ENCODE peak calls at places on chromosomes 11 and 22, in seven cellular contexts. V is GM13977; N is RPMI7951; L is effector memory CD4-positive, alpha-beta T cell; Z is mucosa of descending colon; D is AG10803; T is glutamatergic neuron. Q is an unnamed sample.

GRCh38 chr11:35260342-35260985 is 121.5 kb downstream of the CD44 start:
- DNase-seq in T (no peak), V (no peak), Z (no peak), N (peak; percentile 72), L (no peak), D (peak; percentile 86), Q (no peak)

GRCh38 chr22:19876941-19877625 is 22.4 kb upstream of the GNB1L start:
- DNase-seq in Z (peak; percentile 40), L (no peak), N (no peak), V (no peak), T (peak; percentile 12), D (no peak), Q (no peak)

GRCh38 chr11:17267576-17267975 is 9.0 kb upstream of the NUCB2 start:
- DNase-seq in Z (no peak), D (peak; percentile 66), N (peak; percentile 93), L (no peak), T (no peak), V (no peak), Q (no peak)

GRCh38 chr22:26259510-26259909 is 90.2 kb downstream of the SEZ6L start:
- DNase-seq in N (peak; percentile 31), L (no peak), V (no peak), T (no peak), D (peak; percentile 16), Z (no peak), Q (no peak)

GRCh38 chr22:19868333-19868732 is 13.7 kb upstream of the GNB1L start:
- DNase-seq in Z (no peak), D (no peak), N (no peak), V (no peak), T (no peak), L (no peak), Q (no peak)

GRCh38 chr11:91871791-91872190 is 352.8 kb upstream of the FAT3 start:
- DNase-seq in Z (no peak), D (no peak), L (no peak), V (no peak), N (no peak), T (no peak), Q (no peak)

GRCh38 chr11:109971184-109971523 is 122.0 kb upstream of the ZC3H12C start:
- DNase-seq in D (peak; percentile 47), V (no peak), L (no peak), T (no peak), N (peak; percentile 83), Z (no peak), Q (no peak)

GRCh38 chr11:111935331-111936044 is 1.7 kb upstream of the DIXDC1 start:
- DNase-seq in Z (no peak), V (no peak), L (no peak), T (no peak), N (no peak), D (no peak), Q (no peak)

GRCh38 chr11:28536504-28537267 is 428.5 kb downstream of the METTL15 start:
- DNase-seq in D (no peak), V (no peak), T (no peak), Z (no peak), L (no peak), N (no peak), Q (no peak)

GRCh38 chr11:44989831-44990566 is 39.3 kb upstream of the TP53I11 start:
- DNase-seq in D (peak; percentile 43), T (no peak), V (no peak), Z (no peak), L (no peak), N (no peak), Q (no peak)

GRCh38 chr11:28938091-28938490 is 829.9 kb downstream of the METTL15 start:
- DNase-seq in Z (no peak), V (no peak), D (no peak), N (no peak), T (no peak), L (no peak), Q (no peak)

GRCh38 chr11:120174866-120175265 is 36.0 kb upstream of the OAF start:
- DNase-seq in D (no peak), T (no peak), L (no peak), V (no peak), Z (no peak), N (no peak), Q (no peak)

GRCh38 chr11:8290122-8290810 is 26.6 kb upstream of the LMO1 start:
- DNase-seq in L (no peak), V (no peak), Z (no peak), T (no peak), N (no peak), D (no peak), Q (no peak)

GRCh38 chr11:120134106-120134930 is 3.6 kb downstream of the TRIM29 start:
- DNase-seq in N (no peak), D (no peak), V (no peak), Z (peak; percentile 31), L (no peak), T (peak; percentile 8), Q (no peak)

GRCh38 chr11:13260196-13260962 is 17.2 kb upstream of the BMAL1 start:
- DNase-seq in N (no peak), V (no peak), D (peak; percentile 16), T (no peak), L (no peak), Z (no peak), Q (no peak)

GRCh38 chr11:118653684-118654390 is 25.6 kb downstream of the TREH start:
- DNase-seq in L (no peak), N (no peak), V (no peak), D (no peak), T (no peak), Z (no peak), Q (no peak)

GRCh38 chr11:3707176-3707575 is 36.0 kb upstream of the CHRNA10 start:
- DNase-seq in N (no peak), V (no peak), T (no peak), L (no peak), Z (no peak), D (peak; percentile 55), Q (no peak)

GRCh38 chr22:42294034-42294985 is 23.9 kb upstream of the TCF20 start:
- DNase-seq in Z (no peak), T (no peak), V (no peak), N (peak; percentile 32), D (peak; percentile 24), L (no peak), Q (no peak)

GRCh38 chr22:28179392-28179791 is 260.3 kb upstream of the PITPNB start:
- DNase-seq in Z (no peak), N (no peak), L (no peak), D (no peak), T (no peak), V (no peak), Q (no peak)

GRCh38 chr11:95135155-95135554 is 45.5 kb downstream of the ENDOD1 start:
- DNase-seq in V (no peak), Z (no peak), L (no peak), D (no peak), T (no peak), N (no peak), Q (no peak)

GRCh38 chr11:35618497-35619029 is 303 bp downstream of the FJX1 start:
- DNase-seq in N (peak; percentile 47), Z (no peak), T (no peak), L (no peak), D (no peak), V (peak; percentile 74), Q (no peak)

GRCh38 chr11:83088965-83089364 is 17.3 kb upstream of the RAB30 start:
- DNase-seq in Z (no peak), V (no peak), L (no peak), N (no peak), T (no peak), D (no peak), Q (no peak)

GRCh38 chr11:126403039-126403438 is 47.6 kb downstream of the ST3GAL4 start:
- DNase-seq in N (peak; percentile 83), Z (peak; percentile 87), L (no peak), D (no peak), V (no peak), T (no peak), Q (no peak)

GRCh38 chr22:40241200-40241763 is 63.6 kb downstream of the TNRC6B start:
- DNase-seq in D (no peak), T (no peak), Z (no peak), V (no peak), N (no peak), L (no peak), Q (no peak)

GRCh38 chr22:28855355-28856094 is 27.8 kb upstream of the ZNRF3 start:
- DNase-seq in Z (no peak), V (peak; percentile 74), T (no peak), N (peak; percentile 55), D (peak; percentile 69), L (no peak), Q (peak; percentile 20)

GRCh38 chr11:7890417-7891179 is 40.5 kb downstream of the OR10A6 start:
- DNase-seq in V (no peak), Z (no peak), D (peak; percentile 36), N (no peak), T (no peak), L (no peak), Q (no peak)

GRCh38 chr11:127074151-127074761 is 73.7 kb upstream of the KIRREL3 start:
- DNase-seq in D (peak; percentile 92), T (peak; percentile 78), N (peak; percentile 84), L (no peak), V (peak; percentile 63), Z (no peak), Q (no peak)

GRCh38 chr11:118618115-118618990 is 10.9 kb downstream of the PHLDB1 start:
- DNase-seq in N (peak; percentile 89), Z (peak; percentile 64), V (no peak), T (peak; percentile 11), L (no peak), D (peak; percentile 92), Q (no peak)

GRCh38 chr11:111730031-111730430 is 36.2 kb downstream of the PPP2R1B start:
- DNase-seq in D (no peak), Z (no peak), T (no peak), L (no peak), N (no peak), V (no peak), Q (no peak)

GRCh38 chr11:29527391-29527936 is 489.4 kb downstream of the KCNA4 start:
- DNase-seq in D (peak; percentile 80), L (no peak), Z (no peak), T (no peak), V (no peak), N (no peak), Q (no peak)

GRCh38 chr11:64040684-64041267 is 5.0 kb downstream of the FLRT1 start:
- DNase-seq in V (no peak), L (no peak), N (no peak), T (no peak), D (no peak), Z (no peak), Q (no peak)

GRCh38 chr11:12377824-12378593 is 638 bp downstream of the PARVA start:
- DNase-seq in Z (peak; percentile 87), N (peak; percentile 90), T (peak; percentile 52), V (no peak), L (no peak), D (peak; percentile 87), Q (no peak)

GRCh38 chr11:78370406-78371172 is 47.0 kb downstream of the GAB2 start:
- DNase-seq in V (no peak), N (no peak), Z (no peak), D (peak; percentile 26), L (no peak), T (no peak), Q (no peak)

GRCh38 chr11:59857444-59858434 is 8.5 kb downstream of the TCN1 start:
- DNase-seq in Z (no peak), L (no peak), N (peak; percentile 55), V (no peak), D (no peak), T (no peak), Q (no peak)

Q was measured in stimulated activated CD8-positive, alpha-beta memory T cell treated with anti-CD3 and anti-CD28 coated beads, Interleukin-15, amount 100 ng/mL, for 1 hour.